ENCODE peak calls at places on chromosomes 12 and 14, in five cellular contexts. W, G, S, E and X are unnamed samples.

GRCh38 chr14:51219473-51220448 is 20.3 kb upstream of the TMX1 start:
- DNase-seq in W (no peak), G (peak; percentile 57), S (no peak), E (no peak), X (no peak)

GRCh38 chr12:16121953-16122352 is 155.5 kb downstream of the SLC15A5 start:
- DNase-seq in W (no peak), G (peak; percentile 79), S (no peak), E (no peak), X (no peak)

GRCh38 chr14:98634043-98634820 is 637.8 kb downstream of the BCL11B start:
- DNase-seq in W (no peak), G (no peak), S (no peak), E (no peak), X (no peak)

GRCh38 chr14:69117020-69117767 is 35.7 kb downstream of the DCAF5 start:
- DNase-seq in W (no peak), G (no peak), S (no peak), E (no peak), X (no peak)

GRCh38 chr14:90398841-90399540 is 2.2 kb downstream of the CALM1 start:
- DNase-seq in W (no peak), G (no peak), S (no peak), E (no peak), X (no peak)

GRCh38 chr12:130818381-130819247 is 20.4 kb downstream of the STX2 start:
- DNase-seq in W (peak; percentile 54), G (peak; percentile 84), S (peak; percentile 90), E (peak; percentile 79), X (peak; percentile 75)

GRCh38 chr12:100545092-100545491 is 28.4 kb upstream of the GAS2L3 start:
- DNase-seq in W (no peak), G (no peak), S (no peak), E (no peak), X (no peak)

GRCh38 chr14:54683882-54684794 is 117.2 kb downstream of the SAMD4A start:
- DNase-seq in W (no peak), G (peak; percentile 77), S (no peak), E (peak; percentile 86), X (peak; percentile 26)

GRCh38 chr14:98136420-98136819 is 1135.6 kb downstream of the BCL11B start:
- DNase-seq in W (no peak), G (no peak), S (no peak), E (no peak), X (no peak)

GRCh38 chr14:103086771-103087342 is 2.8 kb downstream of the LBHD2 start:
- DNase-seq in W (no peak), G (no peak), S (no peak), E (no peak), X (no peak)

GRCh38 chr12:7123806-7124519 is 4.7 kb downstream of the RBP5 start:
- DNase-seq in W (no peak), G (no peak), S (no peak), E (no peak), X (no peak)

GRCh38 chr14:65150891-65151290 is 48.6 kb upstream of the MAX start:
- DNase-seq in W (no peak), G (no peak), S (no peak), E (no peak), X (no peak)

GRCh38 chr12:41151789-41152188 is 36.3 kb upstream of the PDZRN4 start:
- DNase-seq in W (no peak), G (no peak), S (no peak), E (no peak), X (no peak)

GRCh38 chr12:6052206-6052939 is 72.1 kb downstream of the VWF start:
- DNase-seq in W (no peak), G (no peak), S (no peak), E (no peak), X (no peak)

GRCh38 chr12:131808744-131809371 is 19.3 kb upstream of the MMP17 start:
- DNase-seq in W (no peak), G (peak; percentile 58), S (no peak), E (no peak), X (no peak)

GRCh38 chr14:86334355-86334754 is 804.4 kb downstream of the FLRT2 start:
- DNase-seq in W (no peak), G (no peak), S (no peak), E (no peak), X (no peak)

GRCh38 chr12:19572920-19573558 is 133.7 kb downstream of the AEBP2 start:
- DNase-seq in W (no peak), G (peak; percentile 93), S (no peak), E (no peak), X (peak; percentile 34)

GRCh38 chr12:69000540-69001243 is 67.7 kb upstream of the CPM start:
- DNase-seq in W (no peak), G (no peak), S (no peak), E (no peak), X (no peak)

GRCh38 chr14:57057803-57058202 is 210.9 kb downstream of the EXOC5 start:
- DNase-seq in W (no peak), G (no peak), S (peak; percentile 65), E (no peak), X (no peak)

GRCh38 chr14:79668941-79669340 is 542.4 kb downstream of the DIO2 start:
- DNase-seq in W (no peak), G (no peak), S (no peak), E (no peak), X (no peak)

GRCh38 chr12:130871286-130872178 is at the start of gene RAN:
- DNase-seq in W (peak; percentile 92), G (peak; percentile 86), S (peak; percentile 98), E (peak; percentile 96), X (peak; percentile 89)

GRCh38 chr14:37746140-37746832 is 150.9 kb downstream of the TTC6 start:
- DNase-seq in W (no peak), G (no peak), S (no peak), E (no peak), X (no peak)

GRCh38 chr12:6141048-6141447 is 16.6 kb upstream of the VWF start:
- DNase-seq in W (peak; percentile 63), G (no peak), S (peak; percentile 60), E (no peak), X (no peak)

GRCh38 chr14:75441731-75442130 is 13.9 kb downstream of the JDP2 start:
- DNase-seq in W (no peak), G (no peak), S (no peak), E (peak; percentile 37), X (no peak)

GRCh38 chr14:33986804-33987203 is 35.9 kb upstream of the EGLN3 start:
- DNase-seq in W (no peak), G (peak; percentile 57), S (no peak), E (no peak), X (no peak)

GRCh38 chr14:75487155-75487671 is 35.1 kb upstream of the BATF start:
- DNase-seq in W (no peak), G (no peak), S (no peak), E (no peak), X (no peak)

GRCh38 chr14:35750202-35750904 is 58.7 kb downstream of the RALGAPA1 start:
- DNase-seq in W (no peak), G (no peak), S (no peak), E (no peak), X (no peak)

GRCh38 chr14:101905614-101906013 is 58.8 kb upstream of the DYNC1H1 start:
- DNase-seq in W (no peak), G (no peak), S (no peak), E (peak; percentile 52), X (no peak)

GRCh38 chr12:68203460-68203875 is 22.1 kb downstream of the IL26 start:
- DNase-seq in W (no peak), G (no peak), S (no peak), E (no peak), X (no peak)

GRCh38 chr14:73753043-73753886 is 39.1 kb upstream of the PNMA1 start:
- DNase-seq in W (no peak), G (no peak), S (peak; percentile 76), E (peak; percentile 81), X (peak; percentile 90)

GRCh38 chr12:88733003-88733402 is 152.7 kb upstream of the KITLG start:
- DNase-seq in W (no peak), G (no peak), S (no peak), E (no peak), X (no peak)

GRCh38 chr12:80441921-80442320 is 2.1 kb upstream of the PTPRQ start:
- DNase-seq in W (no peak), G (no peak), S (no peak), E (no peak), X (no peak)

GRCh38 chr14:75254901-75255300 is 23.7 kb upstream of the FOS start:
- DNase-seq in W (no peak), G (no peak), S (peak; percentile 17), E (no peak), X (peak; percentile 71)

DNA sequence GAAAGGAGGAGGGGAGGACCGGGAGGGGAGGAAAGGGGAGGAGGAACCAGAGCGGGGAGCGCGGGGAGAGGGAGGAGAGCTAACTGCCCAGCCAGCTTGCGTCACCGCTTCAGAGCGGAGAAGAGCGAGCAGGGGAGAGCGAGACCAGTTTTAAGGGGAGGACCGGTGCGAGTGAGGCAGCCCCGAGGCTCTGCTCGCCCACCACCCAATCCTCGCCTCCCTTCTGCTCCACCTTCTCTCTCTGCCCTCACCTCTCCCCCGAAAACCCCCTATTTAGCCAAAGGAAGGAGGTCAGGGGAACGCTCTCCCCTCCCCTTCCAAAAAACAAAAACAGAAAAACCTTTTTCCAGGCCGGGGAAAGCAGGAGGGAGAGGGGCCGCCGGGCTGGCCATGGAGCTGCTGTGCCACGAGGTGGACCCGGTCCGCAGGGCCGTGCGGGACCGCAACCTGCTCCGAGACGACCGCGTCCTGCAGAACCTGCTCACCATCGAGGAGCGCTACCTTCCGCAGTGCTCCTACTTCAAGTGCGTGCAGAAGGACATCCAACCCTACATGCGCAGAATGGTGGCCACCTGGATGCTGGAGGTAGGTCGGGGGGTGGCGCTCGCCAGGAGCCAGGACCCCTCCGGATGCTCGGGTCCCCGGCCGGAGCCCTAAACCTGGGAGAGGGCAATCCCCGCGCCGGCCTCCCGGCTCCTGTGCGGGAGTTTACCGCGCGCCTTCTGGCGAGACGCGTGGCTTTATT is at the start of gene CCND2:
- DNase-seq in W (peak; percentile 94), G (peak; percentile 97), S (peak; percentile 92), E (peak; percentile 99), X (peak; percentile 93)
- H3K27ac ChIP-seq in W (peak within 1 kb of the TSS; percentile 94), G (peak within 1 kb of the TSS; percentile 94), S (peak within 1 kb of the TSS; percentile 86), E (peak within 1 kb of the TSS; percentile 93), X (peak within 1 kb of the TSS; percentile 86)

GRCh38 chr12:95549392-95550084 is 1.7 kb downstream of the USP44 start:
- DNase-seq in W (no peak), G (peak; percentile 73), S (no peak), E (no peak), X (no peak)
- H3K4me3 ChIP-seq in W (peak overlapping the region; percentile 63), G (peak overlapping the region; percentile 84), S (peak overlapping the region; percentile 74), E (peak overlapping the region; percentile 89), X (no peak overlapping the region)

DNA sequence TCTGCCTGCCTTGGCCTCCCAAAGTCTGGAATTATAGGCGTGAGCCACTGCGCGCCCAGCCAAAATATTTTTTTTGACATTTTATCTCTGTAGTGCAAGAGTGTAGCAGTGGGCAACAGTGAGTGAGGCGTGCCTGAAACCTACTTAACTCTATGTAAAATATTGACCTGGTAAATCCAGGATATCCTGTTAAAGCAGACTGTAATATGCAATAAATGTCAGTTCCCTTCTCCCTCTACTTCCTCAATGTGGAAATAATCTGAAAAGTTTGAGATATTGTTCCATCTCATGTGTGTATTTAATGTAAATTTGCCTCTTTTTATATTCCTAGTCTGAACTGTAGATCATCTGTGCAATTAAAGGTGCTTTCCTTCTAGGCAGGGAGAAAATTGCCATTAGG is 9.5 kb upstream of the CDK17 start:
- DNase-seq in W (no peak), G (no peak), S (no peak), E (no peak), X (no peak)
- H3K27ac ChIP-seq in W (no peak overlapping the region), G (no peak overlapping the region), S (no peak overlapping the region), E (no peak overlapping the region), X (no peak overlapping the region)

GRCh38 chr14:68097727-68098126 is 278.1 kb downstream of the RAD51B start:
- DNase-seq in W (no peak), G (no peak), S (no peak), E (no peak), X (no peak)
- H3K4me3 ChIP-seq in W (no peak overlapping the region), G (no peak overlapping the region), S (no peak overlapping the region), E (no peak overlapping the region), X (no peak overlapping the region)